ENCODE peak calls at places on chromosomes 13 and 19, in four cellular contexts. L, O, Q and P are unnamed samples. For H3K27me3 and H3K36me3, the result is how much of the 10 kb centered on the place peaks cover.

GRCh38 chr19:14159059-14159458 is 22.7 kb upstream of the ASF1B start:
- DNase-seq in O (no peak), Q (no peak), L (no peak), P (peak)

GRCh38 chr13:75521956-75522355 is 15.7 kb downstream of the COMMD6 start:
- DNase-seq in L (no peak), Q (no peak), O (no peak), P (no peak)

GRCh38 chr19:2528543-2529173 is 52.7 kb downstream of the GADD45B start:
- DNase-seq in Q (peak), L (no peak), O (peak), P (no peak)

GRCh38 chr19:45097776-45098520 is 5.0 kb downstream of the PPP1R37 start:
- DNase-seq in O (peak), L (peak), Q (peak), P (peak)

GRCh38 chr13:67736646-67737420 is 506.7 kb upstream of the PCDH9 start:
- DNase-seq in L (peak), Q (peak), O (no peak), P (peak)

GRCh38 chr19:1146858-1147780 is 26.9 kb downstream of the SBNO2 start:
- DNase-seq in L (no peak), O (no peak), Q (no peak), P (no peak)

GRCh38 chr19:43798546-43799409 is 3.5 kb downstream of the LYPD5 start:
- DNase-seq in L (peak), O (no peak), Q (peak), P (peak)

GRCh38 chr19:952680-953500 is 27.1 kb downstream of the ARID3A start:
- DNase-seq in O (peak), L (peak), Q (peak), P (peak)

GRCh38 chr13:24233351-24233901 is 72.9 kb downstream of the SPATA13 start:
- DNase-seq in O (no peak), Q (no peak), L (peak), P (no peak)

GRCh38 chr13:32126298-32126697 is 94.7 kb downstream of the FRY start:
- DNase-seq in L (no peak), O (no peak), Q (no peak), P (no peak)

GRCh38 chr13:109569938-109570711 is 216.3 kb downstream of the IRS2 start:
- DNase-seq in L (no peak), O (peak), Q (no peak), P (no peak)

GRCh38 chr13:87393358-87393757 is 277.8 kb upstream of the SLITRK5 start:
- DNase-seq in O (no peak), L (no peak), Q (no peak), P (no peak)

GRCh38 chr13:81058211-81058915 is 717.4 kb upstream of the SPRY2 start:
- DNase-seq in L (no peak), O (no peak), Q (peak), P (no peak)

GRCh38 chr19:37855098-37855497 is 51.3 kb downstream of the WDR87 start:
- DNase-seq in Q (no peak), L (no peak), O (peak), P (peak)

GRCh38 chr19:55454787-55455243 is 6.6 kb downstream of the ISOC2 start:
- DNase-seq in L (no peak), O (no peak), Q (peak), P (peak)

GRCh38 chr13:42612021-42612765 is 38.2 kb downstream of the TNFSF11 start:
- DNase-seq in L (no peak), Q (peak), O (no peak), P (no peak)

GRCh38 chr19:52748336-52748950 is 13.6 kb upstream of the ZNF611 start:
- DNase-seq in Q (peak), O (no peak), L (peak), P (peak)

GRCh38 chr13:48873081-48873480 is 102.6 kb upstream of the FNDC3A start:
- DNase-seq in O (no peak), Q (no peak), L (no peak), P (no peak)

GRCh38 chr19:18861917-18862316 is 30.2 kb downstream of the UPF1 start:
- DNase-seq in Q (no peak), L (no peak), O (no peak), P (no peak)

GRCh38 chr13:31245974-31246373 is 46.2 kb downstream of the B3GLCT start:
- DNase-seq in Q (no peak), O (no peak), L (no peak), P (no peak)

GRCh38 chr13:83281666-83282065 is 600.6 kb downstream of the SLITRK1 start:
- DNase-seq in L (no peak), O (no peak), Q (no peak), P (no peak)

GRCh38 chr19:15093001-15093400 is 11.0 kb downstream of the OR1I1 start:
- DNase-seq in O (no peak), L (no peak), Q (no peak), P (no peak)

GRCh38 chr19:40344422-40344821 is 3.8 kb downstream of the C19orf47 start:
- DNase-seq in O (no peak), Q (no peak), L (no peak), P (no peak)

GRCh38 chr13:112519517-112520060 is 68.4 kb downstream of the TUBGCP3 start:
- DNase-seq in O (no peak), Q (no peak), L (no peak), P (no peak)

GRCh38 chr19:29277107-29277506 is 64.2 kb upstream of the UQCRFS1 start:
- DNase-seq in O (peak), Q (no peak), L (no peak), P (peak)

GRCh38 chr19:11480927-11481776 is at the start of gene ELAVL3:
- DNase-seq in Q (no peak), L (no peak), O (no peak), P (peak)
- H3K27me3 ChIP-seq in Q (under half), L (half or more), O (under half), P (under half)

DNA sequence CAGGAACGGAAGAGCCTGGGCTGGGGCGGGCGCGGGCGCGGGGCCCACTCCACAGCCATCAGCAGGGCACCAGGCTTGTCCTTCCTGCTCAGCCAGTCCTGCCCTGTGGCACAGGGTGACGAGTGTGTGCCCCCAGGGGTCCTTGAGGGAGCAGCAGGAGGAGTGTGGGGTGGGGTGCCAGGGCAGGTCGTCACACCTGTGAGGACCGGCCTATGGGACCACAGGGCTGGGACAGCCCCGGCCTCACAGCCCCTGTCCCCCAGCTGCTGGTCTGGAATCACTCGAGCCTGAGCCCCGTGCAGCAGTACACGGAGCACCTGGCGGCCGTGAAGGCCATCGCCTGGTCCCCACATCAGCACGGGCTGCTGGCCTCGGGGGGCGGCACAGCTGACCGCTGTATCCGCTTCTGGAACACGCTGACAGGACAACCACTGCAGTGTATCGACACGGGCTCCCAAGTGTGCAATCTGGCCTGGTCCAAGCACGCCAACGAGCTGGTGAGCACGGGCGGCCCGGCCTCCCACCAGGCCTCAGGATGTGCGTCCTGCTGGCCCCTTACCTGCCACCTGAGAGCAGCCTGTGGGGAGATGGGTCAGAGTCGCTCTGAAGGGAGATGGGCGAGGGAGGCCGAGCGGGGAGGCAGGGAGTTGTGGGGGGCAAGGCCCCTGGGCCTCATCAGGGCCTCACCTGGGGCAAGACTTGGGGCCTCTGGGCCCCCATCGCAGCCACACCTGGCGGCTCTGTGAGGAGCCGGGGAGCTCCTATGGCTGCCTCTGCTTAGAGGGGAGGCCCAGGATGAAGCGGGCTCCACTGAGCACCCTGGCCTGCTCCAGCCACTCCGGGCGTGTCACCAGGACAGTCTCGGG is 6.6 kb upstream of the TEKTIP1 start:
- DNase-seq in Q (no peak), L (no peak), O (no peak), P (no peak)
- H3K36me3 ChIP-seq in Q (under half), L (under half), O (under half), P (under half)

GRCh38 chr19:7789447-7789846 is 26.4 kb downstream of the CLEC4M start:
- DNase-seq in L (no peak), O (peak), Q (no peak), P (peak)
- H3K27me3 ChIP-seq in L (under half), O (under half), Q (under half), P (under half)

DNA sequence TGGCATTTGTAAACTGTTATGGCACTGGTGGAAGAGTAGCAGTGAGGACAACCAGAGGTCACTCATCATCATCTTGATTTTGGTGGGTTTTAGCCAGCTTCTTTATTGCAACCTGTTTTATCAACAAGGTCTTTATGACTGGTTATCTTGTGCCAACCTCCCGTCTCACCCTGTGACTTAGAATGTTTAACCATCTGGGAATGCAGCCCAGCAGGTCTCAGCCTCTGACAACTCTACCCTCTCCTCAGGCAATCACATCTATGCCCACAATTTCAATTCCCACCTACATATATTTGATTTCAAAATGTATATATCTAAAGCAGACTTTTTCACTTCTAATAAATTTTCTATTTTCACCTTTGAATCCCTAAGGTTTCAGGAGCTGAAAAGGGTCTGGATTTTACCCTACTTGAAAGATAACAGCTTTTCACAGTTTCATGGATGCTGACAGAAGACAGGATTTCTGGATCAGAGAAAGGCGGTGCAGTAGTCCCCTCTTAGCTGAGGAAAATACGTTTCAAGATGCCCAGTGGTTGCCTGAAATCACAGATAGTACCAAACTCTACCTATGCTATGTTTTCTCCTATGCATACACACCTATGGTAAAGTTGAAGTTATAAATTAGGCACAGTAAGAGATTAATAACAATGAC is 1171.8 kb downstream of the DIAPH3 start:
- DNase-seq in O (no peak), L (no peak), Q (peak), P (no peak)
- H3K36me3 ChIP-seq in O (under half), L (under half), Q (under half), P (under half)